ENCODE peak calls at places on chromosome 10, in nine cellular contexts. I is skeletal muscle cell; F is activated effector memory CD4-positive, alpha-beta T cell treated with anti-CD3 and anti-CD28 coated beads, Interleukin-2, amount 50 U/mL, for 16 hours; U is NCI-H2029 treated with DMSO at 0.1 percent for 48 hours; T is D721Med; B is MV-4-11; Z is GM13977; M is H54; H is stimulated activated CD4-positive, alpha-beta T cell treated with anti-CD3 and anti-CD28 coated beads, Interleukin-4, amount 100 ng/mL, for 48 hours. W is an unnamed sample.

GRCh38 chr10:51010977-51011376 is 63.3 kb upstream of the PRKG1 start:
- DNase-seq in I (no peak), F (no peak), U (no peak), T (no peak), B (peak), Z (peak), M (no peak), H (no peak), W (no peak)

GRCh38 chr10:46232084-46232483 is 54.7 kb upstream of the ANTXRL start:
- DNase-seq in I (no peak), F (no peak), U (no peak), T (no peak), B (no peak), Z (no peak), M (no peak), H (no peak), W (no peak)

GRCh38 chr10:129816702-129817101 is 147.4 kb downstream of the EBF3 start:
- DNase-seq in I (no peak), F (no peak), U (no peak), T (no peak), B (no peak), Z (no peak), M (no peak), H (no peak), W (no peak)

GRCh38 chr10:68735119-68735518 is 14.1 kb downstream of the CCAR1 start:
- DNase-seq in I (no peak), F (no peak), U (no peak), T (no peak), B (no peak), Z (no peak), M (no peak), H (no peak), W (no peak)

GRCh38 chr10:128432423-128432822 is 306.2 kb upstream of the MKI67 start:
- DNase-seq in I (no peak), F (no peak), U (no peak), T (no peak), B (no peak), Z (no peak), M (no peak), H (no peak), W (no peak)

GRCh38 chr10:112875474-112876267 is 74.4 kb upstream of the TCF7L2 start:
- DNase-seq in I (peak), F (no peak), U (no peak), T (no peak), B (peak), Z (no peak), M (peak), H (no peak), W (no peak)

GRCh38 chr10:111129348-111129747 is 52.5 kb downstream of the ADRA2A start:
- DNase-seq in I (no peak), F (no peak), U (peak), T (no peak), B (no peak), Z (no peak), M (no peak), H (no peak), W (no peak)

GRCh38 chr10:96765406-96766240 is 45.3 kb upstream of the PIK3AP1 start:
- DNase-seq in I (no peak), F (peak), U (peak), T (peak), B (peak), Z (peak), M (peak), H (peak), W (peak)

GRCh38 chr10:12539350-12540164 is 190.2 kb downstream of the CAMK1D start:
- DNase-seq in I (no peak), F (no peak), U (no peak), T (no peak), B (no peak), Z (no peak), M (no peak), H (no peak), W (no peak)

GRCh38 chr10:13298748-13299436 is 972 bp downstream of the PHYH start:
- DNase-seq in I (no peak), F (no peak), U (no peak), T (no peak), B (no peak), Z (no peak), M (no peak), H (no peak), W (no peak)

GRCh38 chr10:29849434-29849833 is 210.0 kb downstream of the JCAD start:
- DNase-seq in I (peak), F (no peak), U (no peak), T (no peak), B (peak), Z (no peak), M (peak), H (no peak), W (no peak)

GRCh38 chr10:111084346-111085255 is 7.8 kb downstream of the ADRA2A start:
- DNase-seq in I (no peak), F (no peak), U (no peak), T (no peak), B (no peak), Z (no peak), M (no peak), H (no peak), W (no peak)

GRCh38 chr10:117545141-117546019 is 2.8 kb downstream of the EMX2 start:
- DNase-seq in I (no peak), F (no peak), U (no peak), T (no peak), B (no peak), Z (peak), M (no peak), H (no peak), W (no peak)

GRCh38 chr10:17453377-17454091 is 861 bp downstream of the ST8SIA6 start:
- DNase-seq in I (no peak), F (peak), U (no peak), T (no peak), B (peak), Z (peak), M (peak), H (peak), W (peak)

GRCh38 chr10:84348860-84349259 is 20.5 kb downstream of the CCSER2 start:
- DNase-seq in I (peak), F (no peak), U (no peak), T (no peak), B (no peak), Z (no peak), M (peak), H (no peak), W (no peak)